ENCODE peak calls at places on chromosomes 4 and X, in six cellular contexts. K is lower leg skin, X is B cell, S is brain microvascular endothelial cell, T is DND-41, A is stomach. O is an unnamed sample.

GRCh38 chr4:180292339-180292738 is 1950.9 kb upstream of the TENM3 start:
- DNase-seq in K (no peak), X (no peak), A (no peak), T (no peak), S (no peak), O (no peak)

GRCh38 chr4:19850909-19851308 is 400.8 kb upstream of the SLIT2 start:
- DNase-seq in X (no peak), S (peak; percentile 97), T (no peak), A (no peak), K (no peak), O (no peak)

GRCh38 chr4:113328514-113328913 is 279.1 kb downstream of the ANK2 start:
- DNase-seq in S (no peak), K (no peak), A (no peak), T (peak; percentile 12), X (no peak), O (peak; percentile 29)

GRCh38 chr4:183099537-183100297 is 660 bp downstream of the WWC2 start:
- DNase-seq in K (peak; percentile 19), S (no peak), A (peak; percentile 29), X (no peak), T (no peak), O (peak; percentile 11)

GRCh38 chrX:78540171-78540570 is 119.0 kb downstream of the RTL3 start:
- DNase-seq in K (no peak), T (no peak), S (no peak), X (no peak), A (no peak), O (no peak)

GRCh38 chrX:156000361-156000926 is 2.9 kb downstream of the IL9R start:
- DNase-seq in T (no peak), K (no peak), S (no peak), X (no peak), A (no peak), O (no peak)

GRCh38 chr4:137614491-137614890 is 82.2 kb upstream of the PCDH18 start:
- DNase-seq in X (no peak), T (no peak), S (no peak), K (no peak), A (no peak), O (no peak)

GRCh38 chr4:108544504-108544903 is 75.9 kb upstream of the RPL34 start:
- DNase-seq in X (no peak), K (no peak), T (no peak), S (no peak), A (no peak), O (no peak)

GRCh38 chr4:139740121-139740520 is 74.5 kb downstream of the MGST2 start:
- DNase-seq in A (no peak), S (no peak), X (no peak), K (no peak), T (no peak), O (no peak)

GRCh38 chrX:9102956-9103355 is 69.0 kb upstream of the FAM9B start:
- DNase-seq in S (no peak), K (no peak), X (no peak), A (no peak), T (no peak), O (no peak)

GRCh38 chrX:40887476-40887875 is 152.1 kb upstream of the MED14 start:
- DNase-seq in A (no peak), X (no peak), S (no peak), K (no peak), T (no peak), O (no peak)

GRCh38 chr4:4859010-4859798 is at the start of gene MSX1:
- DNase-seq in X (no peak), S (peak; percentile 72), A (peak; percentile 87), K (peak; percentile 79), T (no peak), O (peak; percentile 71)

GRCh38 chrX:113260474-113260873 is 419.8 kb upstream of the AMOT start:
- DNase-seq in T (no peak), A (no peak), X (no peak), K (no peak), S (no peak), O (no peak)

GRCh38 chr4:166400270-166400894 is 527.3 kb downstream of the TLL1 start:
- DNase-seq in X (no peak), A (no peak), K (no peak), T (no peak), S (no peak), O (no peak)

GRCh38 chr4:15913631-15913970 is 24.9 kb downstream of the FGFBP1 start:
- DNase-seq in X (no peak), K (no peak), T (no peak), S (peak; percentile 97), A (no peak), O (no peak)

GRCh38 chr4:147984065-147984777 is 252.3 kb downstream of the ARHGAP10 start:
- DNase-seq in S (peak; percentile 41), T (peak; percentile 29), X (no peak), K (no peak), A (no peak), O (peak; percentile 36)

GRCh38 chr4:54152846-54153600 is 53.1 kb downstream of the GSX2 start:
- DNase-seq in K (no peak), X (no peak), S (peak; percentile 4), T (no peak), A (no peak), O (no peak)

GRCh38 chr4:183256756-183257385 is 63.2 kb downstream of the CLDN22 start:
- DNase-seq in A (peak; percentile 55), T (peak; percentile 48), X (no peak), K (no peak), S (peak; percentile 44), O (peak; percentile 64)

GRCh38 chrX:25523574-25523973 is 507.8 kb upstream of the ARX start:
- DNase-seq in S (peak; percentile 25), X (no peak), A (no peak), T (peak; percentile 8), K (no peak), O (no peak)

GRCh38 chrX:46758163-46758955 is 559 bp downstream of the SLC9A7 start:
- DNase-seq in S (no peak), X (peak; percentile 39), A (no peak), K (no peak), T (no peak), O (peak; percentile 29)

GRCh38 chr4:16253127-16253960 is 27.1 kb upstream of the TAPT1 start:
- DNase-seq in K (no peak), A (no peak), X (no peak), T (no peak), S (peak; percentile 60), O (no peak)

GRCh38 chr4:792729-793108 is 33.2 kb downstream of the CPLX1 start:
- DNase-seq in K (no peak), X (no peak), A (no peak), S (no peak), T (peak; percentile 35), O (peak; percentile 65)

GRCh38 chrX:48911407-48912182 is at the start of gene SLC35A2:
- DNase-seq in T (peak; percentile 80), S (peak; percentile 70), K (peak; percentile 73), X (peak; percentile 88), A (peak; percentile 88), O (peak; percentile 90)

GRCh38 chr4:100843897-100844296 is 326.1 kb upstream of the EMCN start:
- DNase-seq in A (no peak), K (no peak), X (no peak), T (no peak), S (no peak), O (no peak)

GRCh38 chr4:101160792-101161592 is 186.3 kb downstream of the PPP3CA start:
- DNase-seq in K (no peak), X (no peak), A (no peak), S (no peak), T (no peak), O (no peak)

DNA sequence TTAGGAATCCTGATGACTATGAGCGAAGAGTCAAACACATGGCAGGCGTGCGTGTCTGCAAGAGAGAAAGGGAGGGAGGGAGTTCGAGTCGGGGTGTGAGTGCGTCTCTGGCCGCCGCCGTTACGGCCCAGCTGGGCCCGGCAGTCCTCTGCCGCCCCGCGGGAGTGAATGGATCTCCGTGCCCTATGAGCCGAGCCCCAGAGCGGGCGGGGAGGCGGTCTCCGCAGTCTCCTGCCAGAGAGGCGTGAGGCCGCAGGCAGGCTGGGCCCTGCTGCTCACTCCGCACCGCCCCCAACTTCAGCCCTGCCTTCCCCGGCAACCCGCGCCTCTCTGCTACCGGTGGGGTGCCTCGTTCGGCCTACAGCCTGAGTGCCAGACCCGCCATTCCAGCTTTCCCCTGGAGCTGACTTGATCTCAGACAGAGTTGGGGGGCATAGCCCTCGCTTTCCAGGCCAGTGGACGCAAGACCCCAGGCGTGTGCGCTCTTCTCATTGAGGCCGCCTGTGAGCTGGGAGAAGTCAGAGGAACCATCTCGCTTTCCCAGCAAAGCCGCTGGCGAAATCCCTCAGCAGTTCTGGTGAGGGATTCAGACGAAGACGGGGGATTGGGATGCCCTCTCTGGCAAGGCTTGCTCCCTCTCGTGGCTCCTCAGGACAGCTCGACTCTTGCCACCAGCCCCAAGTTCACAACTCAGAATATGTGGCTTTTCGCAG is 1.4 kb downstream of the SLC16A2 start:
- DNase-seq in S (peak; percentile 19), X (no peak), A (peak; percentile 59), T (no peak), K (no peak), O (peak; percentile 20)
- TF ChIP-seq CTCF in S (peak; percentile 50), X (no peak), A (no peak), T (no peak), K (no peak), O (no peak)

GRCh38 chrX:95056901-95057300 is 1382.9 kb downstream of the FAM133A start:
- DNase-seq in K (no peak), S (no peak), X (no peak), A (no peak), T (no peak), O (no peak)
- TF ChIP-seq CTCF in K (no peak), S (peak; percentile 11), X (no peak), A (no peak), T (no peak), O (no peak)

GRCh38 chrX:74510401-74510800 is 89.1 kb downstream of the SLC16A2 start:
- DNase-seq in X (no peak), A (no peak), K (no peak), S (no peak), T (no peak), O (no peak)

GRCh38 chrX:74506310-74507115 is 85.2 kb downstream of the SLC16A2 start:
- DNase-seq in S (no peak), A (no peak), T (no peak), X (peak; percentile 66), K (no peak), O (no peak)

GRCh38 chrX:74509989-74510388 is 88.7 kb downstream of the SLC16A2 start:
- DNase-seq in A (no peak), T (no peak), S (no peak), X (no peak), K (no peak), O (no peak)

GRCh38 chrX:74514384-74514783 is 93.1 kb downstream of the SLC16A2 start:
- DNase-seq in T (no peak), A (no peak), S (no peak), X (no peak), K (no peak), O (no peak)

DNA sequence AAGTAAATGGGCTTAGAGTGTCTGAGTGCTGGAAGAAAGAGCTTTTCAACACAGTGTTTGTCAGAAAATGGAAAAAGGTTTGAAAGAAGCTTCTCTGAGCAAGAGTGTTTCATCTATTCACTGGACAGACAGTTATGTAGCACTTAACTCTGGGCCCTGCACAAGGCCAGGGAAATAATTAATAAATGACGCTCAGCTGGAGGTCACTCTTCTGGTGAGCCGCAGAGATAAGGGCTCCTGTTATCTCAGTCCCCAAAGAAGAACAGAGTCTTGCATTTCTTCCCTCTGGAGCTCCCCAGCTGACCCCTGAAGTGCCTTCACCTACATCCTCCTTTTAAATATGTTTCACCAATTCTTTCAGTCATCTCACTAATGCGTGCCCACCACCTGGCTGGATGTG is 90.4 kb downstream of the SLC16A2 start:
- DNase-seq in A (no peak), K (no peak), T (no peak), X (no peak), S (no peak), O (no peak)
- TF ChIP-seq CTCF in A (no peak), K (no peak), T (no peak), X (no peak), S (no peak), O (no peak)

GRCh38 chr4:52841707-52842456 is 20.2 kb upstream of the RASL11B start:
- DNase-seq in S (no peak), X (peak; percentile 10), K (no peak), T (no peak), A (peak; percentile 27), O (no peak)
- TF ChIP-seq CTCF in S (no peak), X (no peak), K (no peak), T (no peak), A (no peak), O (no peak)